ENCODE peak calls at places on chromosomes 1 and 21, in six cellular contexts. W, Z, A, M, F and P are unnamed samples.

GRCh38 chr1:109371271-109371739 is 26.4 kb downstream of the SORT1 start:
- DNase-seq in W (peak; percentile 64), Z (peak; percentile 85), A (peak; percentile 71), M (no peak), F (no peak), P (peak; percentile 8)

GRCh38 chr1:109167114-109167513 is 46.6 kb upstream of the SARS1 start:
- DNase-seq in W (no peak), Z (no peak), A (peak; percentile 66), M (peak; percentile 25), F (no peak), P (no peak)

GRCh38 chr21:27571706-27572105 is 604.8 kb upstream of the ADAMTS5 start:
- DNase-seq in W (no peak), Z (peak; percentile 96), A (no peak), M (no peak), F (no peak), P (peak; percentile 14)

GRCh38 chr1:51520700-51521248 is 1.7 kb upstream of the EPS15 start:
- DNase-seq in W (peak; percentile 91), Z (no peak), A (peak; percentile 16), M (no peak), F (no peak), P (no peak)

GRCh38 chr1:183593356-183593755 is 3.1 kb upstream of the NCF2 start:
- DNase-seq in W (peak; percentile 36), Z (no peak), A (peak; percentile 96), M (no peak), F (no peak), P (no peak)

GRCh38 chr21:32241434-32241785 is 37.4 kb downstream of the MIS18A start:
- DNase-seq in W (no peak), Z (no peak), A (no peak), M (no peak), F (no peak), P (no peak)

GRCh38 chr1:204204944-204205343 is 8.7 kb upstream of the KISS1 start:
- DNase-seq in W (no peak), Z (no peak), A (no peak), M (no peak), F (no peak), P (no peak)

GRCh38 chr1:152037920-152038658 is 1.3 kb upstream of the S100A11 start:
- DNase-seq in W (peak; percentile 68), Z (no peak), A (peak; percentile 98), M (no peak), F (no peak), P (peak; percentile 81)

GRCh38 chr1:204301171-204301957 is 58.4 kb downstream of the PLEKHA6 start:
- DNase-seq in W (no peak), Z (no peak), A (no peak), M (no peak), F (no peak), P (no peak)

GRCh38 chr1:46622341-46622740 is 5.7 kb upstream of the MOB3C start:
- DNase-seq in W (peak; percentile 74), Z (no peak), A (peak; percentile 11), M (no peak), F (no peak), P (peak; percentile 81)